ENCODE peak calls at places on chromosomes 12 and 14, in five cellular contexts. X is IMR-90, U is heart right ventricle, Y is uterus, N is sigmoid colon. P is an unnamed sample.

GRCh38 chr14:50531595-50532501 is 521 bp downstream of the MAP4K5 start:
- DNase-seq in N (peak; percentile 81), X (peak; percentile 29), Y (peak; percentile 54), U (peak; percentile 25), P (peak; percentile 67)

GRCh38 chr12:111753144-111753881 is 13.4 kb upstream of the ALDH2 start:
- DNase-seq in X (peak; percentile 61), N (peak; percentile 84), U (peak; percentile 65), Y (peak; percentile 52), P (peak; percentile 60)

GRCh38 chr14:102532204-102532658 is 22.7 kb upstream of the ANKRD9 start:
- DNase-seq in Y (no peak), X (peak; percentile 17), U (no peak), N (no peak), P (no peak)

GRCh38 chr14:60553855-60554254 is 44.9 kb downstream of the SIX6 start:
- DNase-seq in Y (no peak), N (no peak), U (no peak), X (no peak), P (no peak)

GRCh38 chr12:53233671-53234091 is 1.7 kb upstream of the RARG start:
- DNase-seq in X (no peak), U (no peak), N (no peak), Y (no peak), P (no peak)

GRCh38 chr14:55968741-55969140 is 149.5 kb upstream of the PELI2 start:
- DNase-seq in X (no peak), Y (no peak), N (no peak), U (no peak), P (no peak)

GRCh38 chr12:121934318-121934682 is 15.9 kb downstream of the CFAP251 start:
- DNase-seq in U (no peak), N (no peak), X (peak; percentile 15), Y (no peak), P (no peak)

GRCh38 chr12:39490500-39491276 is 47.8 kb upstream of the KIF21A start:
- DNase-seq in U (no peak), X (no peak), Y (no peak), N (no peak), P (no peak)

GRCh38 chr12:93453633-93454032 is 11.9 kb upstream of the UBE2N start:
- DNase-seq in X (peak; percentile 77), Y (no peak), N (no peak), U (no peak), P (no peak)

GRCh38 chr14:86935241-86935640 is 1057.7 kb downstream of the GALC start:
- DNase-seq in X (peak; percentile 61), Y (no peak), U (no peak), N (no peak), P (peak; percentile 83)

GRCh38 chr12:76529226-76529918 is 30.2 kb downstream of the OSBPL8 start:
- DNase-seq in Y (no peak), N (no peak), X (peak; percentile 14), U (no peak), P (no peak)

GRCh38 chr12:112836736-112837628 is 45.4 kb downstream of the RPH3A start:
- DNase-seq in N (no peak), Y (no peak), U (no peak), X (no peak), P (no peak)

GRCh38 chr12:110301065-110301806 is 20.2 kb downstream of the ATP2A2 start:
- DNase-seq in U (no peak), N (no peak), X (no peak), Y (no peak), P (no peak)

GRCh38 chr12:85641796-85642195 is 194.4 kb downstream of the RASSF9 start:
- DNase-seq in N (no peak), X (peak; percentile 28), Y (no peak), U (no peak), P (no peak)

GRCh38 chr12:119956047-119956446 is 33.0 kb upstream of the BICDL1 start:
- DNase-seq in U (no peak), Y (no peak), N (no peak), X (no peak), P (no peak)

GRCh38 chr12:113609692-113610469 is 138.2 kb upstream of the LHX5 start:
- DNase-seq in Y (no peak), X (no peak), U (no peak), N (no peak), P (no peak)

GRCh38 chr14:93965287-93965821 is 11.0 kb downstream of the ASB2 start:
- DNase-seq in N (no peak), Y (no peak), U (no peak), X (peak; percentile 96), P (no peak)

GRCh38 chr12:6074979-6075585 is 49.4 kb downstream of the VWF start:
- DNase-seq in N (no peak), X (no peak), U (peak; percentile 44), Y (no peak), P (peak; percentile 66)

GRCh38 chr12:41981758-41982157 is 162.9 kb downstream of the GXYLT1 start:
- DNase-seq in U (no peak), X (peak; percentile 10), N (no peak), Y (no peak), P (no peak)

GRCh38 chr12:20370001-20370381 is 1.7 kb downstream of the PDE3A start:
- DNase-seq in N (peak; percentile 84), Y (peak; percentile 47), U (peak; percentile 55), X (no peak), P (peak; percentile 45)

DNA sequence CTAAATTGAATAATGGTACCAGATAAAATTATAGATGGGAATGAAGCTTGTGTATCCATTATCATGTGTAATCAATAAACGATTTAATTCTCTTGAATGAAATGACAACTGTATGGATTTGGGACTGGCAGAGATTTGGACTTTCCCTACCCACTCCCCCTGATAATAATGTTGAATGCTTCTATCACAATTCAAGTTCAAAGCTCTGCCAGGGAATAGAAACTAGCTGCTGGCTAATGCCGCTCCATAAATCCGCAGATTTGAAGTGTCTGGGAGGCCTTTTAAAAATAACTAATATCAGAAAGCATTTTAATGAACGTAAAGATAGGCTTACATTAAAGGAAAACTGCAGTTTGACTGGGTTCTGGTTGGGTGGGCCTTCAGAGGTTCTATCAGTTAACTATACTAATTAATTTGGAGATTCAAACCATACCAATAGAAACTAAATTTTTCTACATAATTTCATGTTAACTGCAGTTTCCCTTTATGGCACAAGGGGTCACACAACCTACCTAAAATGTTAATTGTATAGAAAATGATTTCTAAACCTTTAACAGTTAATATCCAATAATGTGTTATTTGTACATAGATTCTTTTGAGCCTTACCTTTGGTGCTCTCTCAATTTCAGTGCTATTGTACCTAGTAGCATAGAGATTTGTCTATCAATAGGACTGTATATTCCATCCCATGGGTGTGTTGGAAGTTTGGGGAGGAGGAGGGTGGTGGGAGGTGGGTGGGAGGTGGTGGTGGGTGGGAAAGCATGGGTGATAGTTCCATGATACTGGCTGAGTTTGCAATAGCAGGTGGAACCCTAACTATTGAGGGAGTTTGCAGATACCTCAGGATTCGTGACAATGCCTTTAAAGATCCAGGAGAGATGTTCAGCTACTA is 4.9 kb downstream of the HNRNPA1 start:
- DNase-seq in X (no peak), Y (no peak), U (no peak), N (no peak), P (no peak)
- H3K27ac ChIP-seq in X (no peak overlapping the region), Y (no peak overlapping the region), U (no peak overlapping the region), N (no peak overlapping the region), P (no peak overlapping the region)

GRCh38 chr12:34361721-34362316 is 339.5 kb downstream of the ALG10 start:
- DNase-seq in Y (no peak), U (no peak), X (no peak), N (no peak), P (no peak)

GRCh38 chr12:34354239-34355200 is 332.2 kb downstream of the ALG10 start:
- DNase-seq in U (no peak), X (no peak), N (no peak), Y (no peak), P (no peak)

GRCh38 chr12:34358198-34358597 is 335.9 kb downstream of the ALG10 start:
- DNase-seq in Y (no peak), X (no peak), N (no peak), U (no peak), P (no peak)

GRCh38 chr12:34356233-34356987 is 334.1 kb downstream of the ALG10 start:
- DNase-seq in Y (no peak), U (no peak), X (no peak), N (no peak), P (no peak)

DNA sequence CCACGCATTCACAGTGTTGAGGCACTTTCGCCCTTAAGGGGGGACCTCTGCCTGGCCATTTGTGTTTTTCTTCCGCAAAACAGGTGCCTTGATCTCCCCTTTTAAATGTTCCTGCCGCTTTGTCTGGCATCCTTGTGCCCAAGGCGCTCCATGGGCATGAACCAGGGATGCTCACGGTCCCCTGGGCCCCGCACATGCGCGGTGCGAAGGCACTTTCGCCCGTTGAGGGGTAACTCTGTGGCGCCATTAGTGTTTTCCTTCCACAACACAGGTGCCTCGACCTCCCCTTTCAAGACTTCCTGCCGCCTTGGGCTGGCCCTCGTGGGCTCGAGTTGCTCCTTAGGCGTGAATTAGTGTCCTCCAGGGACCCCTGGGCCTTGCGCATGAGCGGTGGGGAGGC is 335.5 kb downstream of the ALG10 start:
- DNase-seq in Y (no peak), N (no peak), U (no peak), X (no peak), P (no peak)
- H3K9me3 ChIP-seq in Y (peaks cover 12% of the 10 kb centered on the region), N (peaks cover 3% of the 10 kb centered on the region), U (peaks cover 94% of the 10 kb centered on the region), X (peaks cover 37% of the 10 kb centered on the region), P (no peaks in the 10 kb centered on the region)

DNA sequence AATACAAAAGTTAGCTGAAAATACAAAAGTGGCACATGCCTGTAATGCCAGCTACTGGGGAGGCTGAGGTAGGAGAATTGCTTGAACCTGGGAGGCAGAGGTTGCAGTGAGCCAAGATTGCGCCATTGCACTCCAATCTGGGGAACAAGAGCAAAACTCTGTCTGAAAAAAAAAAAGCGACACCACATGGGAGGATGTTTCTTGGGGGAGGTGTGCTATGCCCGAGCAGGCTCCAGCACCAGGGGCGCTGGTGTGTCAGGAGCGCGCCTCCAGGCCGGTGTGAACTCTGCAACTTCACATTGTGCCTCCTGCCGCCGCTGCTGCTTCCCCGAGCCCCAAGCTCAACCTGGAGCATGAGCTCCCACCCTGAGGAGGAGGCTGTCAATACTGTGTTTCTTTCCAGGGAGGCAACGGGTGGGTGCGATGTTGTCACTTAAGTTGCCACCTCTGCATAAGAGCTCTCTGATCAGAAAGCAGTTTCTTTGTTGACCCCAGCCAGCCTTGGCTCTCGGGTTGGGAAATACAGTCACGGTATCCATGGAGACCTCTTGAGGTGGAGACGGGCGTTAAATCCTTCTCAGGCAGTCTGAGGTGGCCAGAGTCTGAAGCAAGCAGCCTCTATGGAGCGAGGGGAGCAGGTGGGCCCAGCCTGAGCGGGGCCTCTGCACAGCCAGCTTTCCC is 18.9 kb downstream of the DEGS2 start:
- DNase-seq in Y (no peak), X (peak; percentile 20), U (no peak), N (no peak), P (no peak)
- H3K27ac ChIP-seq in Y (peak overlapping the region; percentile 72), X (no peak overlapping the region), U (peak overlapping the region; percentile 86), N (no peak overlapping the region), P (no peak overlapping the region)

GRCh38 chr12:133233006-133233405 is 2.7 kb downstream of the ANHX start:
- DNase-seq in N (no peak), U (no peak), X (no peak), Y (no peak), P (no peak)
- H3K9me3 ChIP-seq in N (peaks cover 4% of the 10 kb centered on the region), U (peaks cover 95% of the 10 kb centered on the region), X (peaks cover 66% of the 10 kb centered on the region), Y (no peaks in the 10 kb centered on the region), P (no peaks in the 10 kb centered on the region)

P was measured in SJCRH30.